ENCODE peak calls at places on chromosomes 11 and 22, in four cellular contexts. J is IMR-90, F is H9, V is H1. R is an unnamed sample.

GRCh38 chr11:63478896-63479295 is 12.1 kb downstream of the PLAAT5 start:
- DNase-seq in V (peak; percentile 60), F (peak; percentile 74), J (peak; percentile 75), R (peak; percentile 89)

GRCh38 chr22:49140921-49141680 is 686.6 kb downstream of the BRD1 start:
- DNase-seq in V (no peak), J (no peak), F (peak; percentile 44), R (peak; percentile 45)

GRCh38 chr11:110176366-110177056 is 83.3 kb downstream of the ZC3H12C start:
- DNase-seq in J (peak; percentile 51), V (no peak), F (no peak), R (peak; percentile 66)

GRCh38 chr11:28153586-28153985 is 45.4 kb downstream of the METTL15 start:
- DNase-seq in V (no peak), J (peak; percentile 25), F (no peak), R (no peak)

GRCh38 chr11:128171496-128171895 is 415.9 kb downstream of the ETS1 start:
- DNase-seq in V (no peak), F (no peak), J (peak; percentile 20), R (no peak)

GRCh38 chr11:1717745-1718144 is 20.8 kb downstream of the KRTAP5-6 start:
- DNase-seq in V (no peak), F (no peak), J (no peak), R (no peak)

GRCh38 chr11:66956689-66957290 is 1.4 kb downstream of the PC start:
- DNase-seq in J (peak; percentile 97), F (peak; percentile 47), V (no peak), R (peak; percentile 90)

GRCh38 chr22:28051787-28052356 is 132.8 kb upstream of the PITPNB start:
- DNase-seq in J (peak; percentile 61), V (peak; percentile 92), F (peak; percentile 75), R (peak; percentile 72)

GRCh38 chr11:24575392-24575791 is 78.5 kb downstream of the LUZP2 start:
- DNase-seq in J (peak; percentile 75), V (no peak), F (no peak), R (no peak)

GRCh38 chr11:125517116-125517804 is 21.2 kb upstream of the FEZ1 start:
- DNase-seq in V (peak; percentile 76), F (peak; percentile 95), J (peak; percentile 86), R (peak; percentile 99)

GRCh38 chr11:126115253-126115540 is 52.5 kb upstream of the CDON start:
- DNase-seq in J (no peak), F (no peak), V (no peak), R (no peak)

GRCh38 chr11:44780940-44781631 is 54.3 kb downstream of the TSPAN18 start:
- DNase-seq in V (no peak), J (peak; percentile 50), F (peak; percentile 22), R (peak; percentile 54)

GRCh38 chr11:66494458-66494857 is 14.2 kb downstream of the DPP3 start:
- DNase-seq in J (no peak), V (no peak), F (no peak), R (no peak)

GRCh38 chr11:44096360-44097188 is 1.1 kb downstream of the EXT2 start:
- DNase-seq in F (no peak), V (no peak), J (peak; percentile 21), R (no peak)

GRCh38 chr11:112255075-112255739 is 5.5 kb downstream of the PLET1 start:
- DNase-seq in J (peak; percentile 88), V (no peak), F (no peak), R (no peak)

GRCh38 chr11:33553486-33553885 is 147.1 kb downstream of the C11orf91 start:
- DNase-seq in J (peak; percentile 43), V (no peak), F (no peak), R (peak; percentile 26)

GRCh38 chr22:27843441-27843840 is 41.9 kb upstream of the MN1 start:
- DNase-seq in F (no peak), J (no peak), V (no peak), R (no peak)

GRCh38 chr11:36586543-36586942 is 7.8 kb upstream of the IFTAP start:
- DNase-seq in F (no peak), V (no peak), J (no peak), R (no peak)

GRCh38 chr11:130403301-130403804 is 25.1 kb downstream of the ADAMTS8 start:
- DNase-seq in J (peak; percentile 97), F (peak; percentile 51), V (no peak), R (no peak)

GRCh38 chr11:117072517-117073218 is 25.6 kb downstream of the SIK3 start:
- DNase-seq in V (no peak), J (peak; percentile 96), F (no peak), R (peak; percentile 94)

GRCh38 chr11:34427171-34427805 is 11.4 kb upstream of the CAT start:
- DNase-seq in J (peak; percentile 72), V (no peak), F (no peak), R (peak; percentile 11)

GRCh38 chr11:132263875-132264274 is 893.5 kb downstream of the NTM start:
- DNase-seq in J (no peak), F (no peak), V (no peak), R (no peak)

GRCh38 chr11:130166457-130166784 is 6.8 kb downstream of the ST14 start:
- DNase-seq in V (no peak), F (no peak), J (peak; percentile 99), R (no peak)

GRCh38 chr22:27174970-27175369 is 517.6 kb downstream of the MIAT start:
- DNase-seq in J (no peak), V (no peak), F (no peak), R (no peak)

GRCh38 chr11:103618532-103618931 is 417.9 kb upstream of the DDI1 start:
- DNase-seq in F (no peak), J (peak; percentile 83), V (no peak), R (no peak)
- H3K56ac ChIP-seq in F (no peak overlapping the region), J (no peak overlapping the region), V (no peak overlapping the region), R (no peak overlapping the region)

GRCh38 chr22:25764270-25765015 is 22.5 kb downstream of the MYO18B start:
- DNase-seq in V (peak; percentile 75), F (peak; percentile 70), J (no peak), R (peak; percentile 72)

GRCh38 chr22:25763239-25763777 is 21.3 kb downstream of the MYO18B start:
- DNase-seq in F (no peak), J (no peak), V (no peak), R (no peak)

GRCh38 chr22:25766418-25766817 is 24.4 kb downstream of the MYO18B start:
- DNase-seq in J (no peak), V (no peak), F (no peak), R (no peak)

GRCh38 chr22:25765801-25766200 is 23.8 kb downstream of the MYO18B start:
- DNase-seq in J (no peak), V (no peak), F (no peak), R (no peak)

GRCh38 chr22:25765016-25765367 is 23.0 kb downstream of the MYO18B start:
- DNase-seq in J (no peak), V (no peak), F (no peak), R (no peak)
- H4K8ac ChIP-seq in J (no peak overlapping the region), V (no peak overlapping the region), F (no peak overlapping the region), R (no peak overlapping the region)

GRCh38 chr11:119714189-119714588 is 14.8 kb downstream of the NECTIN1 start:
- DNase-seq in F (no peak), V (no peak), J (no peak), R (no peak)
- H3K23ac ChIP-seq in F (no peak overlapping the region), V (no peak overlapping the region), J (no peak overlapping the region), R (no peak overlapping the region)

GRCh38 chr11:121281609-121282164 is 10.9 kb upstream of the SC5D start:
- DNase-seq in V (no peak), J (no peak), F (no peak), R (no peak)
- H3K56ac ChIP-seq in V (no peak overlapping the region), J (no peak overlapping the region), F (no peak overlapping the region), R (no peak overlapping the region)

DNA sequence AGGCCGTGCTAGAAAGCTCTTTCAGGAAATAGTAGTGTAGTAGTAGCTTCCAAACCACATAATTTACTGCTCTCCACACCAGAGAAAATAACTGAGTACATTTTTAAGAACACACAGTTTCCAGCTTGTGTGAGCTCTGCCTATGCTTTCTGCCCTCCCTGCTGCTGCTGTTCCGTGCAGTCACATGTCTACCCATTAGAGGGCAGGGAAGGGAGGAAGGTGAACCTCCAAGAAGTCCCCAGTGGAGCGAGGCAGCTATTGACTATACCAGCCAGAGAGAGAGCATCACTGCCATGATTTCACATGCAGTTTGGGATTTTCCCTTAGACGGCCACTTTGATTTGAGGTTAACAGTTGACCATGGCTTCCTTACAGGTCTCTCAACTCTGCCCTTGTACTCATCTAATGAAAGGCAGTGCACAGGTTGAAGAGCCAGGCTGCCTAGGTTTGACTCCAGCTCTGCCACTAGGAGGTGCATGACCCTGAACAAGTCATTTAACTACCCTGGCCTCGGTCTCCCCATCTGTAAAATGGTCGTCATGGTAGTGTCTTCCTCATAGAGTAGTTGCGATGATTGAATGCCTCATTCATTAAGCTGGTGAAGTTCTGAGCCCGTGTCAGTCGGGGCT is 19.7 kb upstream of the CTTN start:
- DNase-seq in J (no peak), F (no peak), V (no peak), R (peak; percentile 59)
- H4K8ac ChIP-seq in J (no peak overlapping the region), F (no peak overlapping the region), V (no peak overlapping the region), R (no peak overlapping the region)

GRCh38 chr22:45974498-45974897 is 2.5 kb downstream of the WNT7B start:
- DNase-seq in F (no peak), V (no peak), J (no peak), R (no peak)

GRCh38 chr22:45977003-45977395 is at the start of gene WNT7B:
- DNase-seq in V (no peak), J (no peak), F (no peak), R (peak; percentile 36)

GRCh38 chr22:45977551-45978274 is 751 bp upstream of the WNT7B start:
- DNase-seq in F (peak; percentile 68), J (peak; percentile 22), V (peak; percentile 72), R (peak; percentile 40)

GRCh38 chr22:45976351-45977002 is 485 bp downstream of the WNT7B start:
- DNase-seq in J (no peak), F (no peak), V (no peak), R (no peak)

DNA sequence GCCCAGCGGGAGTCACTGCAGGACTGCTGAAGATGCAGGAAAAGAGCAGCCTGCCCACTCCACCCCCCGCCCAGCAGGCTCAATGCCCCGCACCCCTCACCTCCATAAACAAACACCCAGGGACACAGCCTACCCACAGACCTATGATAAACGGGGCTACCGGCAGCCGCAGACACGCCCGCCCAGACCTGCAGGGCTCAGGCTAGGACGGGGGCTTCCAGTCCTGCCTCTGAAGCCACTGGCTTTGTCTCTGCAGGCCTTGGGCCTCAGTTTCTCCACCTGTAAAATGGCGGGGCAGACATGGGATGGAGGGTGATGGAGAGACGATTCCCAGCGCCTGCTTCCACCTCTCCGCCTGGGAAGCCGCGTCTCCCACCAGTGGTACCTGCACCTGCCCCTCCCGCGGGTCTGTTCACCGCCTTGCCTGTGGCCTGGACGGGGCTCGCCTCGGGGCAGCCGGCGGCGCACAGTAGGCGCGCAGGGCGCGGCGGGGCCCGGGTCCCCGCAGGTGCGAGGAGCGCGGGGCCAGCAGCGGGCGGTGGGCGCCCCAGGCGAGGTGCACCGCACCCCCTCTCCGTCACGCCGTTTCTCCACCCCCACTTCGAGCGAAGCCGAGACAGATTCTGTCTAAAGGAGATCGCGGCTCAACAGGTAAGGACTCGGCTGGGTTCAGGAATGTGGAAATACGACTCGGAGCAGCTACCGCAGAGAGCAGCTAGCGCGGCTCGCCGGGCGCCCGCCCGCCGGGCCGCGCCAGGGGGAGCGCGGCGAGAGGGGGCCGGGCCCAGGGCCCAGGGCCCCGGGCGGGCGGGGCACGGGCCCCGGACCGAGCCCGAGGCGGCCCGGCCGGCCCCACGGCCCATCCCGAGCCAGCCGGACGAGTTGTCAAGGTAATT is 1.4 kb downstream of the WNT7B start:
- DNase-seq in V (no peak), F (no peak), J (no peak), R (peak; percentile 40)
- H3K23ac ChIP-seq in V (no peak overlapping the region), F (no peak overlapping the region), J (no peak overlapping the region), R (no peak overlapping the region)

R was measured in mesendoderm.